ENCODE peak calls at places on chromosomes 7 and 10, in eight cellular contexts. D, Y, H, G, F, K, E and N are unnamed samples.

GRCh38 chr7:86653919-86654659 is 10.4 kb downstream of the GRM3 start:
- DNase-seq in D (no peak), Y (no peak), H (peak), G (no peak), F (no peak), K (no peak), E (no peak), N (no peak)

GRCh38 chr10:70954373-70954772 is 66.0 kb upstream of the PCBD1 start:
- DNase-seq in D (no peak), Y (no peak), H (no peak), G (peak), F (no peak), K (no peak), E (no peak), N (no peak)

GRCh38 chr10:28794986-28795385 is 117.7 kb downstream of the BAMBI start:
- DNase-seq in D (no peak), Y (no peak), H (no peak), G (no peak), F (no peak), K (no peak), E (no peak), N (no peak)

GRCh38 chr7:87202208-87202607 is 17.3 kb downstream of the TMEM243 start:
- DNase-seq in D (no peak), Y (no peak), H (no peak), G (no peak), F (no peak), K (no peak), E (no peak), N (no peak)

GRCh38 chr10:17128261-17128660 is 1.4 kb downstream of the CUBN start:
- DNase-seq in D (no peak), Y (peak), H (no peak), G (no peak), F (no peak), K (no peak), E (no peak), N (no peak)

GRCh38 chr7:77771901-77772300 is 26.3 kb downstream of the TMEM60 start:
- DNase-seq in D (no peak), Y (no peak), H (no peak), G (no peak), F (no peak), K (no peak), E (no peak), N (no peak)

GRCh38 chr7:100642534-100642907 is 1.2 kb upstream of the TFR2 start:
- DNase-seq in D (peak), Y (no peak), H (peak), G (peak), F (no peak), K (no peak), E (no peak), N (no peak)

GRCh38 chr7:10122573-10123100 is 851.0 kb upstream of the PHF14 start:
- DNase-seq in D (no peak), Y (no peak), H (no peak), G (peak), F (peak), K (peak), E (no peak), N (no peak)

GRCh38 chr7:135855836-135856235 is 107.2 kb upstream of the FAM180A start:
- DNase-seq in D (no peak), Y (no peak), H (no peak), G (no peak), F (peak), K (no peak), E (peak), N (peak)

GRCh38 chr7:158473238-158473637 is 114.4 kb downstream of the PTPRN2 start:
- DNase-seq in D (peak), Y (no peak), H (no peak), G (no peak), F (no peak), K (peak), E (no peak), N (no peak)

GRCh38 chr10:48291190-48291589 is 15.3 kb upstream of the MAPK8 start:
- DNase-seq in D (no peak), Y (no peak), H (no peak), G (no peak), F (no peak), K (no peak), E (no peak), N (no peak)

GRCh38 chr10:5737352-5737751 is 52.7 kb downstream of the TASOR2 start:
- DNase-seq in D (no peak), Y (no peak), H (peak), G (no peak), F (no peak), K (peak), E (no peak), N (no peak)
- TF ChIP-seq CTCF in D (no peak), Y (no peak), H (no peak), G (no peak), F (no peak), K (peak), E (no peak), N (no peak)

GRCh38 chr7:1558181-1558811 is 2.3 kb upstream of the TMEM184A start:
- DNase-seq in D (no peak), Y (no peak), H (peak), G (peak), F (peak), K (peak), E (no peak), N (no peak)
- TF ChIP-seq CTCF in D (no peak), Y (peak), H (no peak), G (peak), F (peak), K (no peak), E (no peak), N (no peak)

DNA sequence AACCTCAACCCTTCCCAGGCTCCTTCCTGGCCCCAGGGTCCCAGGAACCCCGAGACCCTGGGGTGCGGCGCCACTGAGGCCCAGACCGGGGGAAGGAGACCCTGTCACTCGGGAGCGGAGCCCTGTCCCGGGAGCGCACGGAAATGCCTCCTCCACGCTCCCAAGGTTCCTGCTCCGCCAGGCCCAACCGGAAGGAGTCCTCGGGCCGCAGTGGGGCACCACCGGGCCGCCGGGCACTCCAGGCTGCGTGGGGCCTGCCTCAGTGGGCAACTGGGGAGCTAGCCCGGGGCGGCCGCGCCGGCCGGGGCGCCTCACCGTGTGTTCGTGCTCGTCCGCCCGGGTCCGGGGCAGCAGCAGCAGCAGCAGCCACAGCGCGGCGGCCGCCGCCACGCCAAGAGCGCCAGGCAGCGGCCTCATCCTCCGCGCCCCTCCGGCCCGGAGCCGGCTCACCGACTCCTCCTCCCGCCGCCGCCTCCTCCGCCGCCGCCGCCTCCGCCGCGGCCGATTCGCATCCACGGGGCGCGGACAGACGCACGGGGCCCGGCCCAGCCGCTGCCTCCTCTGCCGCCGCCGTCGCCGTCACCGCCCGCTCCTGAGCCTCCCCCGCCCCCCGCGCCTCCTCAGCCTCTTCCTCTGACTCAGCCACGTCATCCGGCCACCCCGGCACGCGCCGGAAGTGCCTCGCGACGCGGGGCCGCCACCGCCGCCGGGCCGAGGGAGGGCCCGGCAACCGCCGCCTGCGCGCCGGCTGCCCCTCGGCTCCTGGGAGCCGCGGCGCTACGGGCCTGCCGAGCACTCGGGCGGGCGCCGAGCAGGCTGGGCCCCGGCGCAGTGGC is at the start of gene TM9SF3:
- DNase-seq in D (peak), Y (peak), H (peak), G (peak), F (peak), K (peak), E (peak), N (peak)
- TF ChIP-seq CTCF in D (no peak), Y (peak), H (no peak), G (no peak), F (no peak), K (no peak), E (no peak), N (no peak)

GRCh38 chr10:96846926-96847325 is 14.8 kb downstream of the LCOR start:
- DNase-seq in D (no peak), Y (no peak), H (no peak), G (no peak), F (no peak), K (no peak), E (no peak), N (no peak)
- TF ChIP-seq CTCF in D (no peak), Y (no peak), H (no peak), G (no peak), F (no peak), K (no peak), E (no peak), N (no peak)

GRCh38 chr7:88344271-88344670 is 37.6 kb upstream of the STEAP4 start:
- DNase-seq in D (no peak), Y (no peak), H (no peak), G (no peak), F (no peak), K (no peak), E (no peak), N (no peak)

GRCh38 chr7:88350118-88350517 is 43.4 kb upstream of the STEAP4 start:
- DNase-seq in D (no peak), Y (no peak), H (no peak), G (no peak), F (no peak), K (no peak), E (no peak), N (no peak)

GRCh38 chr7:88347098-88347497 is 40.4 kb upstream of the STEAP4 start:
- DNase-seq in D (no peak), Y (no peak), H (no peak), G (no peak), F (no peak), K (no peak), E (no peak), N (no peak)

GRCh38 chr7:88346357-88346756 is 39.7 kb upstream of the STEAP4 start:
- DNase-seq in D (no peak), Y (no peak), H (no peak), G (no peak), F (no peak), K (no peak), E (no peak), N (no peak)

GRCh38 chr7:88344956-88345832 is 38.5 kb upstream of the STEAP4 start:
- DNase-seq in D (no peak), Y (peak), H (peak), G (peak), F (peak), K (peak), E (peak), N (no peak)
- TF ChIP-seq CTCF in D (peak), Y (peak), H (no peak), G (peak), F (peak), K (peak), E (peak), N (peak)

GRCh38 chr7:143385891-143386781 is 5.0 kb downstream of the ZYX start:
- DNase-seq in D (peak), Y (no peak), H (no peak), G (no peak), F (peak), K (no peak), E (no peak), N (no peak)

GRCh38 chr7:143388491-143389101 is 7.5 kb downstream of the ZYX start:
- DNase-seq in D (no peak), Y (no peak), H (peak), G (no peak), F (no peak), K (no peak), E (no peak), N (no peak)

GRCh38 chr7:143388051-143388450 is 6.9 kb downstream of the ZYX start:
- DNase-seq in D (no peak), Y (no peak), H (no peak), G (no peak), F (no peak), K (no peak), E (no peak), N (no peak)

GRCh38 chr7:143389316-143390097 is 8.4 kb downstream of the ZYX start:
- DNase-seq in D (no peak), Y (no peak), H (no peak), G (no peak), F (no peak), K (no peak), E (no peak), N (no peak)

GRCh38 chr7:143387156-143387975 is 6.2 kb downstream of the ZYX start:
- DNase-seq in D (no peak), Y (no peak), H (peak), G (no peak), F (no peak), K (no peak), E (no peak), N (no peak)
- TF ChIP-seq CTCF in D (no peak), Y (no peak), H (peak), G (peak), F (peak), K (no peak), E (no peak), N (no peak)

GRCh38 chr7:143375298-143376034 is 5.7 kb upstream of the ZYX start:
- DNase-seq in D (no peak), Y (no peak), H (no peak), G (no peak), F (no peak), K (no peak), E (no peak), N (no peak)

GRCh38 chr7:143373255-143373794 is 7.8 kb upstream of the ZYX start:
- DNase-seq in D (no peak), Y (no peak), H (no peak), G (no peak), F (no peak), K (no peak), E (no peak), N (no peak)

GRCh38 chr7:143379607-143380263 is 1.4 kb upstream of the ZYX start:
- DNase-seq in D (no peak), Y (no peak), H (no peak), G (peak), F (no peak), K (no peak), E (no peak), N (no peak)

GRCh38 chr7:143374556-143374955 is 6.6 kb upstream of the ZYX start:
- DNase-seq in D (no peak), Y (no peak), H (no peak), G (no peak), F (no peak), K (no peak), E (no peak), N (no peak)

GRCh38 chr7:143376396-143376795 is 4.7 kb upstream of the ZYX start:
- DNase-seq in D (no peak), Y (no peak), H (no peak), G (no peak), F (no peak), K (no peak), E (no peak), N (no peak)
- TF ChIP-seq CTCF in D (no peak), Y (no peak), H (no peak), G (no peak), F (no peak), K (no peak), E (no peak), N (no peak)